ENCODE peak calls at places on chromosomes 2 and 18, in ten cellular contexts. K is dorsolateral prefrontal cortex, I is right lobe of liver, F is ovary, S is cardiac muscle cell, P is AG09309, A is H1, R is AG10803, G is HL-60, C is fibroblast of lung. J is an unnamed sample.

GRCh38 chr18:57705861-57706590 is 84.4 kb upstream of the NARS1 start:
- DNase-seq in K (no peak), I (no peak), F (no peak), S (no peak), P (no peak), A (no peak), R (no peak), G (no peak), C (no peak), J (no peak)

GRCh38 chr2:207395535-207396251 is 134.1 kb upstream of the CREB1 start:
- DNase-seq in K (no peak), I (no peak), F (no peak), S (peak), P (no peak), A (no peak), R (no peak), G (no peak), C (no peak), J (no peak)

GRCh38 chr2:118554616-118555015 is 292.8 kb downstream of the EN1 start:
- DNase-seq in K (no peak), I (no peak), F (no peak), S (no peak), P (no peak), A (no peak), R (peak), G (no peak), C (peak), J (no peak)

GRCh38 chr2:239954166-239955085 is 70.7 kb downstream of the NDUFA10 start:
- DNase-seq in K (peak), I (no peak), F (peak), S (no peak), P (no peak), A (no peak), R (peak), G (no peak), C (no peak), J (no peak)

GRCh38 chr2:1914541-1915165 is 170.3 kb upstream of the PXDN start:
- DNase-seq in K (no peak), I (no peak), F (no peak), S (no peak), P (no peak), A (no peak), R (no peak), G (no peak), C (no peak), J (no peak)

GRCh38 chr2:223901854-223902253 is 43.3 kb downstream of the WDFY1 start:
- DNase-seq in K (no peak), I (no peak), F (no peak), S (no peak), P (no peak), A (no peak), R (no peak), G (no peak), C (no peak), J (peak)

GRCh38 chr2:44843641-44844040 is 97.9 kb upstream of the SIX3 start:
- DNase-seq in K (no peak), I (no peak), F (no peak), S (no peak), P (no peak), A (no peak), R (no peak), G (no peak), C (no peak), J (no peak)

GRCh38 chr2:88843061-88843460 is 151.6 kb downstream of the RPIA start:
- DNase-seq in K (no peak), I (no peak), F (no peak), S (no peak), P (no peak), A (no peak), R (no peak), G (no peak), C (no peak), J (no peak)

GRCh38 chr2:198144621-198145020 is 340.2 kb downstream of the PLCL1 start:
- DNase-seq in K (no peak), I (no peak), F (no peak), S (no peak), P (no peak), A (no peak), R (no peak), G (no peak), C (no peak), J (no peak)

GRCh38 chr2:194562329-194562728 is 1094.7 kb upstream of the SLC39A10 start:
- DNase-seq in K (no peak), I (no peak), F (no peak), S (no peak), P (no peak), A (no peak), R (no peak), G (no peak), C (no peak), J (no peak)

GRCh38 chr2:20219763-20220380 is 5.1 kb downstream of the SDC1 start:
- DNase-seq in K (no peak), I (peak), F (peak), S (no peak), P (no peak), A (no peak), R (no peak), G (no peak), C (no peak), J (no peak)

GRCh38 chr2:49248506-49248905 is 94.2 kb upstream of the FSHR start:
- DNase-seq in K (no peak), I (no peak), F (no peak), S (no peak), P (peak), A (no peak), R (peak), G (no peak), C (peak), J (peak)

GRCh38 chr2:44771510-44771909 is 170.0 kb upstream of the SIX3 start:
- DNase-seq in K (no peak), I (no peak), F (no peak), S (no peak), P (no peak), A (no peak), R (no peak), G (no peak), C (no peak), J (no peak)

GRCh38 chr2:22934789-22935188 is 450.2 kb upstream of the KLHL29 start:
- DNase-seq in K (no peak), I (no peak), F (no peak), S (no peak), P (no peak), A (no peak), R (no peak), G (no peak), C (no peak), J (no peak)

GRCh38 chr2:84231474-84231873 is 227.6 kb downstream of the SUCLG1 start:
- DNase-seq in K (peak), I (no peak), F (no peak), S (no peak), P (no peak), A (no peak), R (no peak), G (no peak), C (no peak), J (no peak)

GRCh38 chr2:21052044-21052443 is 8.2 kb upstream of the APOB start:
- DNase-seq in K (no peak), I (peak), F (no peak), S (no peak), P (no peak), A (no peak), R (no peak), G (no peak), C (no peak), J (no peak)

GRCh38 chr18:79495591-79496071 is 99.9 kb downstream of the NFATC1 start:
- DNase-seq in K (peak), I (peak), F (peak), S (no peak), P (no peak), A (no peak), R (no peak), G (no peak), C (no peak), J (peak)

GRCh38 chr2:32135409-32135808 is 30.3 kb upstream of the SLC30A6 start:
- DNase-seq in K (no peak), I (no peak), F (no peak), S (peak), P (peak), A (no peak), R (peak), G (peak), C (peak), J (peak)

GRCh38 chr2:28736034-28736433 is 15.6 kb upstream of the PPP1CB start:
- DNase-seq in K (no peak), I (peak), F (peak), S (peak), P (no peak), A (no peak), R (peak), G (no peak), C (no peak), J (peak)

GRCh38 chr18:67310826-67311225 is 205.7 kb downstream of the DSEL start:
- DNase-seq in K (no peak), I (no peak), F (no peak), S (no peak), P (no peak), A (no peak), R (peak), G (no peak), C (peak), J (no peak)

GRCh38 chr2:125973516-125973915 is 682.4 kb upstream of the GYPC start:
- DNase-seq in K (no peak), I (no peak), F (no peak), S (no peak), P (no peak), A (no peak), R (no peak), G (no peak), C (no peak), J (no peak)

GRCh38 chr18:29849145-29849544 is 1193.4 kb downstream of the DSC3 start:
- DNase-seq in K (no peak), I (no peak), F (no peak), S (no peak), P (no peak), A (no peak), R (peak), G (no peak), C (no peak), J (no peak)

GRCh38 chr2:189267925-189268579 is 88.5 kb upstream of the COL5A2 start:
- DNase-seq in K (no peak), I (no peak), F (no peak), S (no peak), P (no peak), A (no peak), R (peak), G (no peak), C (peak), J (no peak)

DNA sequence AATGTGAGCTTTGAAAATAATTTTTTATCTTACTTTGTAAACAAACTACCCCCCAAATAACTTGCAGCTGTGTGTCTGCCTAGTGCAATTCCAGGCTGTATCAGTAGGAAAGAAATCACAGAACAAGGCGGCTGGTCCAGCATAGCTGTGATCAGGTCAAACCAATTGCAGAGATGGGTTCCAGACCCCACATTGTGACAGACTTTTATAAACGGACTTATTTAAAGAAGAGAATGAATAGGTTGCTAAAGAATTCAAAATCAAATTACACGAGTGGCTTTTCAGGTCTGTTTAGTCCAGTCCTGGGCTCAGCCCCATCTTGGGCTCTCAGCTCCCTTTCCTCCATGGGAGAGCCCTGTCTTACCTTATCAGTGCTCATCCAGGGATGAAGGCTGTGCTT is 11.1 kb downstream of the BMP10 start:
- DNase-seq in K (no peak), I (no peak), F (no peak), S (no peak), P (no peak), A (no peak), R (no peak), G (no peak), C (no peak), J (no peak)
- TF ChIP-seq CTCF in K (no peak), I (no peak), F (no peak), S (no peak), P (no peak), A (no peak), R (no peak), G (no peak), C (no peak), J (no peak)

DNA sequence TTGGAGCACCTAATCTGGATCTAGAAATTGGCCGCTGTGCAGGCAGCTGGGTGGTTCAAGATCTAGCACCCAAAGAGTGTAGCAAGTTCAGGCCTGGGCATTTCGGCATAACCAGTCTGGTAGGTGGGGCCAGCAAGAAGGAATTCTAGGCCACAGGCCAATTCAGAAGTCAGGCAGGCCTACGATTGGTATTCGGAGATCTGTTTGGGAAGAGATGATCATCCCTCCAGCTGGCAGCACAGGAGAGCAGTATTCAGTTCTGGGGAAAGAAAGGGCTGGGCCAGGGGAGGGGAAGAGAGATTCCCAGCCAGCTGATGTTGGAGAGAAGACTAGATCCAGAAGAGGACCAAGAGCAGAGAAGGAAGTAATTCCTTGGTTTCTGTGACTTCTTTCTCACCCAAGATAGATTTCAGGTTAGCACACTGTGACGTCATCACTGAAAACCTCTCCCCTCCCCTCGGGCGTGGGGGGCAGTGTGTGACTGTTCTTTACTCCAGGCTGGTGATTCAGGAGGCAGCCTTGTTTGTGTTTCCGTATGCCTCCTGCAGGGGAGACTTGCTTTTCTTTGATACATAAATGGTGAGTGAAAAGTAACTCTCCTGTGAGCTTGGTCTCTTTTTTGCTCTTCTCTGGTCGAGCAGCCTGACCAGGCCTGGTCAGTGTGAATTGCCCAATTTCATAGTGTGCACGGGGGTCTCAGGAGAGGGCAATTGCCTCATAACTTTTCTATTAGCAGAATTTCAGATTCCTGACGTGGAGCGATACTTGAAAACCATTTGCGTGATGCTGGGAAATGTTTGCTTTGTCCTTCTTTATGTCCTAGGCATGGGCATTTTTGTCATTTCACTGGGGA is 61.1 kb downstream of the MEIS1 start:
- DNase-seq in K (no peak), I (peak), F (peak), S (no peak), P (peak), A (no peak), R (peak), G (no peak), C (peak), J (peak)
- H3K4me3 ChIP-seq in K (no peak), I (no peak), F (no peak), S (no peak), P (no peak), A (no peak), R (no peak), G (no peak), C (no peak), J (no peak)

GRCh38 chr2:233247744-233248143 is 3.7 kb upstream of the ATG16L1 start:
- DNase-seq in K (no peak), I (no peak), F (no peak), S (no peak), P (no peak), A (no peak), R (no peak), G (no peak), C (no peak), J (no peak)
- TF ChIP-seq CTCF in K (no peak), I (no peak), F (no peak), S (no peak), P (no peak), A (no peak), R (no peak), G (no peak), C (no peak), J (no peak)

GRCh38 chr18:41391616-41392610 is 563.1 kb upstream of the PIK3C3 start:
- DNase-seq in K (peak), I (peak), F (peak), S (peak), P (no peak), A (peak), R (peak), G (peak), C (peak), J (peak)
- H3K4me3 ChIP-seq in K (no peak), I (no peak), F (no peak), S (no peak), P (no peak), A (no peak), R (peak), G (no peak), C (no peak), J (no peak)

GRCh38 chr2:33380661-33381183 is 95.7 kb upstream of the RASGRP3 start:
- DNase-seq in K (no peak), I (no peak), F (no peak), S (no peak), P (no peak), A (no peak), R (no peak), G (no peak), C (no peak), J (no peak)

GRCh38 chr2:33378551-33379220 is 97.8 kb upstream of the RASGRP3 start:
- DNase-seq in K (no peak), I (no peak), F (no peak), S (no peak), P (no peak), A (no peak), R (peak), G (no peak), C (no peak), J (no peak)

GRCh38 chr2:33384562-33384961 is 91.9 kb upstream of the RASGRP3 start:
- DNase-seq in K (no peak), I (no peak), F (no peak), S (no peak), P (no peak), A (no peak), R (peak), G (no peak), C (no peak), J (no peak)

GRCh38 chr2:33380001-33380609 is 96.3 kb upstream of the RASGRP3 start:
- DNase-seq in K (no peak), I (no peak), F (no peak), S (no peak), P (no peak), A (no peak), R (no peak), G (no peak), C (no peak), J (no peak)

GRCh38 chr2:33383838-33384237 is 92.6 kb upstream of the RASGRP3 start:
- DNase-seq in K (no peak), I (no peak), F (no peak), S (no peak), P (no peak), A (no peak), R (no peak), G (no peak), C (no peak), J (no peak)
- TF ChIP-seq CTCF in K (no peak), I (no peak), F (no peak), S (no peak), P (no peak), A (no peak), R (no peak), G (no peak), C (no peak), J (no peak)

GRCh38 chr18:43125471-43125870 is 10.0 kb upstream of the RIT2 start:
- DNase-seq in K (no peak), I (no peak), F (no peak), S (no peak), P (no peak), A (no peak), R (no peak), G (no peak), C (no peak), J (no peak)

GRCh38 chr18:43134876-43135275 is 19.4 kb upstream of the RIT2 start:
- DNase-seq in K (no peak), I (no peak), F (no peak), S (no peak), P (no peak), A (no peak), R (no peak), G (no peak), C (no peak), J (no peak)

GRCh38 chr18:43129946-43130523 is 14.6 kb upstream of the RIT2 start:
- DNase-seq in K (no peak), I (no peak), F (no peak), S (no peak), P (no peak), A (no peak), R (peak), G (no peak), C (peak), J (no peak)
- H3K4me3 ChIP-seq in K (peak), I (peak), F (peak), S (no peak), P (peak), A (no peak), R (peak), G (no peak), C (peak), J (no peak)